ENCODE peak calls at places on chromosome 12, in eight cellular contexts. Y is GM03348; K is stimulated activated CD8-positive, alpha-beta memory T cell treated with anti-CD3 and anti-CD28 coated beads, Interleukin-4, amount 100 ng/mL, for 1 hour; H is dorsolateral prefrontal cortex; I is activated B cell treated with CpG ODN at 0.5 μM for 24 hours; V is IMR-90; Z is psoas muscle; S is non-pigmented ciliary epithelial cell. E is an unnamed sample.

GRCh38 chr12:112716099-112717093 is 75.2 kb upstream of the RPH3A start:
- DNase-seq in Y (no peak), K (no peak), H (peak), I (no peak), V (no peak), Z (no peak), S (no peak), E (no peak)

GRCh38 chr12:43337571-43338497 is 214.2 kb downstream of the ADAMTS20 start:
- DNase-seq in Y (peak), K (no peak), H (no peak), I (no peak), V (peak), Z (no peak), S (no peak), E (no peak)

GRCh38 chr12:44774815-44775411 is 101.2 kb downstream of the NELL2 start:
- DNase-seq in Y (peak), K (peak), H (no peak), I (no peak), V (peak), Z (no peak), S (no peak), E (peak)

GRCh38 chr12:67592228-67593011 is 56.1 kb upstream of the DYRK2 start:
- DNase-seq in Y (peak), K (no peak), H (no peak), I (no peak), V (peak), Z (no peak), S (peak), E (no peak)

GRCh38 chr12:10715491-10715890 is 7.6 kb downstream of the YBX3 start:
- DNase-seq in Y (no peak), K (no peak), H (no peak), I (no peak), V (no peak), Z (no peak), S (no peak), E (no peak)

GRCh38 chr12:40208707-40209106 is 16.1 kb upstream of the LRRK2 start:
- DNase-seq in Y (no peak), K (no peak), H (no peak), I (no peak), V (no peak), Z (no peak), S (no peak), E (no peak)

GRCh38 chr12:56348776-56349175 is 10.1 kb downstream of the IL23A start:
- DNase-seq in Y (no peak), K (no peak), H (no peak), I (no peak), V (no peak), Z (no peak), S (no peak), E (no peak)

GRCh38 chr12:104578453-104578852 is 121.7 kb downstream of the CHST11 start:
- DNase-seq in Y (peak), K (no peak), H (no peak), I (no peak), V (peak), Z (no peak), S (peak), E (no peak)

GRCh38 chr12:11059784-11060183 is 2.3 kb downstream of the TAS2R46 start:
- DNase-seq in Y (no peak), K (no peak), H (no peak), I (no peak), V (peak), Z (no peak), S (no peak), E (no peak)

GRCh38 chr12:24760162-24760561 is 188.7 kb downstream of the BCAT1 start:
- DNase-seq in Y (no peak), K (no peak), H (no peak), I (no peak), V (no peak), Z (no peak), S (no peak), E (no peak)

GRCh38 chr12:26736563-26737486 is 96.2 kb downstream of the ITPR2 start:
- DNase-seq in Y (no peak), K (no peak), H (no peak), I (no peak), V (peak), Z (no peak), S (no peak), E (no peak)

GRCh38 chr12:9098463-9099026 is 17.2 kb downstream of the A2M start:
- DNase-seq in Y (no peak), K (no peak), H (no peak), I (no peak), V (no peak), Z (no peak), S (no peak), E (no peak)

GRCh38 chr12:115411121-115411520 is 727.1 kb upstream of the TBX3 start:
- DNase-seq in Y (no peak), K (no peak), H (no peak), I (no peak), V (no peak), Z (no peak), S (peak), E (no peak)

GRCh38 chr12:26783791-26784379 is 49.1 kb downstream of the ITPR2 start:
- DNase-seq in Y (no peak), K (no peak), H (no peak), I (no peak), V (no peak), Z (no peak), S (no peak), E (no peak)

GRCh38 chr12:3458041-3458440 is 33.0 kb upstream of the PRMT8 start:
- DNase-seq in Y (no peak), K (no peak), H (no peak), I (no peak), V (no peak), Z (no peak), S (no peak), E (no peak)

GRCh38 chr12:130200445-130200844 is 38.2 kb downstream of the FZD10 start:
- DNase-seq in Y (no peak), K (no peak), H (no peak), I (no peak), V (no peak), Z (no peak), S (no peak), E (no peak)

GRCh38 chr12:92025462-92026207 is 120.0 kb downstream of the BTG1 start:
- DNase-seq in Y (no peak), K (no peak), H (no peak), I (no peak), V (no peak), Z (no peak), S (no peak), E (no peak)

GRCh38 chr12:46556105-46556559 is 183.6 kb upstream of the SLC38A2 start:
- DNase-seq in Y (peak), K (no peak), H (no peak), I (no peak), V (peak), Z (no peak), S (peak), E (no peak)

GRCh38 chr12:78568326-78569020 is 296.1 kb upstream of the SYT1 start:
- DNase-seq in Y (no peak), K (no peak), H (no peak), I (no peak), V (peak), Z (no peak), S (no peak), E (no peak)

GRCh38 chr12:110010853-110011835 is 11.9 kb downstream of the ANKRD13A start:
- DNase-seq in Y (no peak), K (no peak), H (no peak), I (no peak), V (no peak), Z (no peak), S (no peak), E (no peak)

GRCh38 chr12:122106891-122107660 is 28.5 kb downstream of the MLXIP start:
- DNase-seq in Y (peak), K (no peak), H (peak), I (no peak), V (peak), Z (no peak), S (no peak), E (no peak)

GRCh38 chr12:101455685-101456084 is 19.5 kb upstream of the SPIC start:
- DNase-seq in Y (no peak), K (peak), H (no peak), I (no peak), V (no peak), Z (no peak), S (no peak), E (no peak)